ENCODE peak calls at places on chromosome 22, in six cellular contexts. One of them, this sample, is unnamed.

GRCh38 chr22:42270178-42270511 is 308 bp downstream of the TCF20 start:
- DNase-seq in GOT3: no peak
- DNase-seq in iPS-NIHi11: peak; percentile 89
- DNase-seq in Calu3: peak; percentile 51
- DNase-seq in NAMALWA: no peak
- DNase-seq in H54: peak; percentile 27
- DNase-seq in this sample: no peak

GRCh38 chr22:46791201-46791731 is 28.8 kb downstream of the TBC1D22A start:
- DNase-seq in GOT3: no peak
- DNase-seq in iPS-NIHi11: no peak
- DNase-seq in Calu3: no peak
- DNase-seq in NAMALWA: peak; percentile 34
- DNase-seq in H54: no peak
- DNase-seq in this sample: no peak

GRCh38 chr22:40743740-40744139 is 64.5 kb downstream of the MCHR1 start:
- DNase-seq in GOT3: no peak
- DNase-seq in iPS-NIHi11: no peak
- DNase-seq in Calu3: no peak
- DNase-seq in NAMALWA: no peak
- DNase-seq in H54: no peak
- DNase-seq in this sample: no peak

GRCh38 chr22:20968281-20968977 is 1.4 kb downstream of the AIFM3 start:
- DNase-seq in GOT3: no peak
- DNase-seq in iPS-NIHi11: no peak
- DNase-seq in Calu3: no peak
- DNase-seq in NAMALWA: peak; percentile 45
- DNase-seq in H54: no peak
- DNase-seq in this sample: no peak

GRCh38 chr22:49207008-49207775 is 620.5 kb downstream of the BRD1 start:
- DNase-seq in GOT3: no peak
- DNase-seq in iPS-NIHi11: no peak
- DNase-seq in Calu3: no peak
- DNase-seq in NAMALWA: no peak
- DNase-seq in H54: no peak
- DNase-seq in this sample: peak; percentile 7

GRCh38 chr22:23058063-23058462 is 12.3 kb upstream of the GNAZ start:
- DNase-seq in GOT3: no peak
- DNase-seq in iPS-NIHi11: no peak
- DNase-seq in Calu3: no peak
- DNase-seq in NAMALWA: no peak
- DNase-seq in H54: no peak
- DNase-seq in this sample: no peak

GRCh38 chr22:35380537-35381423 is at the start of gene HMOX1:
- DNase-seq in GOT3: peak; percentile 77
- DNase-seq in iPS-NIHi11: peak; percentile 88
- DNase-seq in Calu3: peak; percentile 80
- DNase-seq in NAMALWA: no peak
- DNase-seq in H54: peak; percentile 62
- DNase-seq in this sample: peak; percentile 94

GRCh38 chr22:24386814-24387550 is 40.4 kb upstream of the ADORA2A start:
- DNase-seq in GOT3: no peak
- DNase-seq in iPS-NIHi11: no peak
- DNase-seq in Calu3: no peak
- DNase-seq in NAMALWA: no peak
- DNase-seq in H54: no peak
- DNase-seq in this sample: no peak

GRCh38 chr22:48369789-48370507 is 1457.7 kb downstream of the BRD1 start:
- DNase-seq in GOT3: no peak
- DNase-seq in iPS-NIHi11: peak; percentile 42
- DNase-seq in Calu3: no peak
- DNase-seq in NAMALWA: no peak
- DNase-seq in H54: no peak
- DNase-seq in this sample: peak; percentile 32

GRCh38 chr22:32745251-32745995 is 56.1 kb upstream of the TIMP3 start:
- DNase-seq in GOT3: no peak
- DNase-seq in iPS-NIHi11: peak; percentile 46
- DNase-seq in Calu3: peak; percentile 71
- DNase-seq in NAMALWA: no peak
- DNase-seq in H54: no peak
- DNase-seq in this sample: no peak

GRCh38 chr22:39077513-39077840 is 402 bp downstream of the APOBEC3G start:
- DNase-seq in GOT3: no peak
- DNase-seq in iPS-NIHi11: no peak
- DNase-seq in Calu3: no peak
- DNase-seq in NAMALWA: no peak
- DNase-seq in H54: no peak
- DNase-seq in this sample: no peak

GRCh38 chr22:44734801-44735517 is 17.4 kb upstream of the ARHGAP8 start:
- DNase-seq in GOT3: no peak
- DNase-seq in iPS-NIHi11: no peak
- DNase-seq in Calu3: no peak
- DNase-seq in NAMALWA: no peak
- DNase-seq in H54: no peak
- DNase-seq in this sample: no peak

GRCh38 chr22:46541536-46541935 is 4.1 kb upstream of the CELSR1 start:
- DNase-seq in GOT3: no peak
- DNase-seq in iPS-NIHi11: no peak
- DNase-seq in Calu3: no peak
- DNase-seq in NAMALWA: no peak
- DNase-seq in H54: no peak
- DNase-seq in this sample: no peak

GRCh38 chr22:39728236-39728860 is 157.8 kb downstream of the CACNA1I start:
- DNase-seq in GOT3: no peak
- DNase-seq in iPS-NIHi11: no peak
- DNase-seq in Calu3: no peak
- DNase-seq in NAMALWA: no peak
- DNase-seq in H54: no peak
- DNase-seq in this sample: no peak

GRCh38 chr22:27752771-27753170 is 48.8 kb downstream of the MN1 start:
- DNase-seq in GOT3: no peak
- DNase-seq in iPS-NIHi11: no peak
- DNase-seq in Calu3: no peak
- DNase-seq in NAMALWA: no peak
- DNase-seq in H54: peak; percentile 45
- DNase-seq in this sample: no peak

GRCh38 chr22:36286096-36286957 is 33.4 kb downstream of the APOL1 start:
- DNase-seq in GOT3: no peak
- DNase-seq in iPS-NIHi11: peak; percentile 97
- DNase-seq in Calu3: peak; percentile 88
- DNase-seq in NAMALWA: peak; percentile 76
- DNase-seq in H54: peak; percentile 76
- DNase-seq in this sample: peak; percentile 73

GRCh38 chr22:31838917-31839316 is 85.1 kb downstream of the DEPDC5 start:
- DNase-seq in GOT3: no peak
- DNase-seq in iPS-NIHi11: no peak
- DNase-seq in Calu3: no peak
- DNase-seq in NAMALWA: no peak
- DNase-seq in H54: no peak
- DNase-seq in this sample: no peak

GRCh38 chr22:25167082-25167481 is 32.6 kb upstream of the CRYBB3 start:
- DNase-seq in GOT3: no peak
- DNase-seq in iPS-NIHi11: no peak
- DNase-seq in Calu3: peak; percentile 16
- DNase-seq in NAMALWA: no peak
- DNase-seq in H54: no peak
- DNase-seq in this sample: no peak

GRCh38 chr22:49992921-49993648 is 19.5 kb downstream of the IL17REL start:
- DNase-seq in GOT3: no peak
- DNase-seq in iPS-NIHi11: peak; percentile 84
- DNase-seq in Calu3: peak; percentile 78
- DNase-seq in NAMALWA: peak; percentile 69
- DNase-seq in H54: no peak
- DNase-seq in this sample: peak; percentile 72

GRCh38 chr22:30460147-30460546 is 11.7 kb downstream of the SEC14L3 start:
- DNase-seq in GOT3: no peak
- DNase-seq in iPS-NIHi11: no peak
- DNase-seq in Calu3: peak; percentile 20
- DNase-seq in NAMALWA: no peak
- DNase-seq in H54: no peak
- DNase-seq in this sample: no peak

GRCh38 chr22:45317551-45318167 is 7.9 kb downstream of the FAM118A start:
- DNase-seq in GOT3: peak; percentile 24
- DNase-seq in iPS-NIHi11: peak; percentile 52
- DNase-seq in Calu3: peak; percentile 45
- DNase-seq in NAMALWA: no peak
- DNase-seq in H54: no peak
- DNase-seq in this sample: peak; percentile 77

GRCh38 chr22:49754674-49755590 is 72.7 kb downstream of the BRD1 start:
- DNase-seq in GOT3: no peak
- DNase-seq in iPS-NIHi11: peak; percentile 35
- DNase-seq in Calu3: no peak
- DNase-seq in NAMALWA: no peak
- DNase-seq in H54: no peak
- DNase-seq in this sample: no peak

GRCh38 chr22:39332441-39333064 is 13.1 kb upstream of the RPL3 start:
- DNase-seq in GOT3: no peak
- DNase-seq in iPS-NIHi11: no peak
- DNase-seq in Calu3: peak; percentile 55
- DNase-seq in NAMALWA: no peak
- DNase-seq in H54: no peak
- DNase-seq in this sample: no peak

GRCh38 chr22:44710474-44711235 is 8.7 kb downstream of the PRR5 start:
- DNase-seq in GOT3: no peak
- DNase-seq in iPS-NIHi11: no peak
- DNase-seq in Calu3: no peak
- DNase-seq in NAMALWA: peak; percentile 29
- DNase-seq in H54: no peak
- DNase-seq in this sample: peak; percentile 87

GRCh38 chr22:28582806-28583205 is 96.8 kb downstream of the TTC28 start:
- DNase-seq in GOT3: no peak
- DNase-seq in iPS-NIHi11: peak; percentile 49
- DNase-seq in Calu3: no peak
- DNase-seq in NAMALWA: no peak
- DNase-seq in H54: no peak
- DNase-seq in this sample: no peak

GRCh38 chr22:47899894-47900293 is 1137.4 kb downstream of the TBC1D22A start:
- DNase-seq in GOT3: no peak
- DNase-seq in iPS-NIHi11: no peak
- DNase-seq in Calu3: no peak
- DNase-seq in NAMALWA: no peak
- DNase-seq in H54: no peak
- DNase-seq in this sample: no peak

GRCh38 chr22:20796731-20797130 is 22.8 kb downstream of the SERPIND1 start:
- DNase-seq in GOT3: no peak
- DNase-seq in iPS-NIHi11: no peak
- DNase-seq in Calu3: no peak
- DNase-seq in NAMALWA: no peak
- DNase-seq in H54: no peak
- DNase-seq in this sample: no peak

This sample was measured in left colon.